ENCODE peak calls at places on chromosome 7, in four cellular contexts. P is fibroblast of lung, X is H9, Z is GM12878. V is an unnamed sample.

GRCh38 chr7:101934618-101935017 is 117.2 kb downstream of the CUX1 start:
- DNase-seq in Z (no peak), P (no peak), X (no peak), V (no peak)

GRCh38 chr7:159056722-159057121 is 87.9 kb downstream of the VIPR2 start:
- DNase-seq in P (no peak), X (no peak), Z (no peak), V (no peak)

GRCh38 chr7:70189776-70190175 is 591.5 kb downstream of the AUTS2 start:
- DNase-seq in P (peak), X (no peak), Z (no peak), V (peak)

GRCh38 chr7:20095862-20096261 is 121.3 kb downstream of the MACC1 start:
- DNase-seq in X (no peak), Z (no peak), P (no peak), V (no peak)

GRCh38 chr7:73613954-73614735 is 10.2 kb downstream of the MLXIPL start:
- DNase-seq in P (peak), Z (no peak), X (no peak), V (peak)

GRCh38 chr7:143487566-143487965 is 9.9 kb downstream of the TAS2R41 start:
- DNase-seq in Z (no peak), X (no peak), P (peak), V (no peak)

GRCh38 chr7:36862685-36863375 is 138.5 kb upstream of the AOAH start:
- DNase-seq in X (no peak), Z (no peak), P (peak), V (no peak)

GRCh38 chr7:156380261-156380660 is 260.3 kb upstream of the RNF32 start:
- DNase-seq in P (no peak), X (no peak), Z (no peak), V (no peak)

GRCh38 chr7:73900286-73900685 is 39.3 kb downstream of the TMEM270 start:
- DNase-seq in Z (no peak), P (peak), X (peak), V (peak)

GRCh38 chr7:140213684-140214074 is 36.9 kb upstream of the KDM7A start:
- DNase-seq in Z (peak), P (peak), X (no peak), V (no peak)

GRCh38 chr7:52504546-52504945 is 530.9 kb upstream of the POM121L12 start:
- DNase-seq in Z (no peak), P (peak), X (no peak), V (no peak)

GRCh38 chr7:7654964-7655363 is 14.4 kb downstream of the UMAD1 start:
- DNase-seq in Z (no peak), P (no peak), X (no peak), V (no peak)

GRCh38 chr7:155530601-155531000 is 15.8 kb downstream of the CNPY1 start:
- DNase-seq in Z (no peak), X (no peak), P (no peak), V (no peak)

GRCh38 chr7:155744931-155745683 is 67.2 kb downstream of the SHH start:
- DNase-seq in X (no peak), Z (no peak), P (no peak), V (no peak)

GRCh38 chr7:140726304-140726703 is 29.8 kb downstream of the NDUFB2 start:
- DNase-seq in Z (no peak), P (peak), X (no peak), V (peak)

GRCh38 chr7:117946201-117946633 is 73.0 kb upstream of the CTTNBP2 start:
- DNase-seq in X (peak), P (peak), Z (no peak), V (no peak)

GRCh38 chr7:3955751-3956696 is 655.0 kb downstream of the SDK1 start:
- DNase-seq in P (peak), X (no peak), Z (peak), V (no peak)

GRCh38 chr7:151853896-151854807 is 22.8 kb downstream of the PRKAG2 start:
- DNase-seq in Z (no peak), X (no peak), P (no peak), V (peak)

GRCh38 chr7:74355091-74355490 is 65.9 kb downstream of the CLIP2 start:
- DNase-seq in X (no peak), Z (no peak), P (peak), V (peak)

GRCh38 chr7:134368851-134369533 is 52.3 kb upstream of the SLC35B4 start:
- DNase-seq in P (peak), X (no peak), Z (no peak), V (no peak)

GRCh38 chr7:106858618-106859532 is 6.2 kb upstream of the PIK3CG start:
- DNase-seq in X (no peak), P (no peak), Z (no peak), V (no peak)

GRCh38 chr7:84647797-84648762 is 453.5 kb upstream of the SEMA3A start:
- DNase-seq in Z (no peak), X (no peak), P (peak), V (peak)

GRCh38 chr7:150450491-150450992 is at the start of gene GIMAP8:
- DNase-seq in X (no peak), Z (no peak), P (no peak), V (no peak)

GRCh38 chr7:94761451-94761850 is 105.5 kb upstream of the SGCE start:
- DNase-seq in P (no peak), X (no peak), Z (no peak), V (no peak)

GRCh38 chr7:2527505-2528464 is 8.2 kb downstream of the LFNG start:
- DNase-seq in P (peak), Z (no peak), X (no peak), V (peak)

DNA sequence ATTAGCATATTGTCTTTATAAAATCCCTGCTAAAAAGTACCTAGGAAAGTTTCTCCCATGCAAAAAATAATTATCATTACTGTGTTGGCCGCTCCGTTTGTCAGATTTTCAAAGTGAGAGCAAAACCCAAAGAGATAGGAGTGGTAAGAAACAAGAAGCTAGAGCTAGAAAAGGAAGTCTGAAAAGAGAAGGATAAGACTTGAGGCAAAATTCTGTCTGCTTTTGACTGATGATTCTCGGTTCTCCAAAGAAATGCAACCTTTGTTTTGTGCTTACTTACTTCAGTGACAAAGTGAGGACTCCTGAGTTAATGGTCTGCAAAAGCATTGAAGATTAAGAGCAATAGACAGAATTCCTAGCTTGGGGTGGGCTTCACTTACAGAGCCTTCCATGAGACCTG is 33.3 kb upstream of the CAPZA2 start:
- DNase-seq in P (no peak), Z (no peak), X (no peak), V (no peak)
- H2AFZ ChIP-seq in P (no peak), Z (no peak), X (no peak), V (peak)

GRCh38 chr7:112788778-112789343 is 1.3 kb downstream of the TMEM168 start:
- DNase-seq in P (no peak), Z (no peak), X (no peak), V (no peak)
- H2AFZ ChIP-seq in P (no peak), Z (no peak), X (no peak), V (peak)

DNA sequence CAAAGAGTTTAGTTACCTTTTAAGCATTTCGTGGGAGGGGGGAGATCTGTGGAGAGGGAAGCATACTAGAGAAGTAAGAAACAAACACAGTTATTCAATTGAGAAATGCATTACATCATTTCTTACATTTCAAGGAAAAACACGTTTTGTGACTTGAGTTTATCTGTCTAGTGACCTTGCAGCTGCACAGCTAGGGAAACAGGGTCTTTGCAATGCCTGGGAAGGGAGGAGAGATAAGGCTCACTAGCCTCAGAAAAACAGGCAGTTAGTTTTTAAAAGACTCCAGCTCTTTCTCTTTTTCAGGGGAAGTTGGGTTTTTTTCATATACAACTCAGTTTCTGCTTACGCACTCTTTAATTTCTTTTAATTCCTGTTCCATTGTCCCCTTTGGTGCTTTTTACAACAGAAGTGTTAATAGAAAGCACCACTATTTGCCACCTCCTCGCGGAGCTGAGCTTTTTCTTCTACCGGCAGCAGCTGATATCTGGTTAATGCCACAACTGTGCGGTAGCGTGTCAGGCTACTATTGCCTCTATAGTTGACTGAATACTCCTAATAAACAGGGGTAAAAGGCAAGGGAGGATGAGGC is 5.6 kb downstream of the CYP3A43 start:
- DNase-seq in X (no peak), P (no peak), Z (no peak), V (no peak)
- H2AFZ ChIP-seq in X (no peak), P (no peak), Z (no peak), V (no peak)

GRCh38 chr7:13850185-13850752 is 139.2 kb downstream of the ETV1 start:
- DNase-seq in X (no peak), P (peak), Z (peak), V (peak)

GRCh38 chr7:13848576-13849527 is 140.6 kb downstream of the ETV1 start:
- DNase-seq in Z (no peak), X (no peak), P (no peak), V (peak)

GRCh38 chr7:13849528-13849892 is 140.0 kb downstream of the ETV1 start:
- DNase-seq in X (no peak), Z (no peak), P (peak), V (no peak)

GRCh38 chr7:13852281-13852968 is 137.0 kb downstream of the ETV1 start:
- DNase-seq in X (no peak), Z (no peak), P (peak), V (no peak)

DNA sequence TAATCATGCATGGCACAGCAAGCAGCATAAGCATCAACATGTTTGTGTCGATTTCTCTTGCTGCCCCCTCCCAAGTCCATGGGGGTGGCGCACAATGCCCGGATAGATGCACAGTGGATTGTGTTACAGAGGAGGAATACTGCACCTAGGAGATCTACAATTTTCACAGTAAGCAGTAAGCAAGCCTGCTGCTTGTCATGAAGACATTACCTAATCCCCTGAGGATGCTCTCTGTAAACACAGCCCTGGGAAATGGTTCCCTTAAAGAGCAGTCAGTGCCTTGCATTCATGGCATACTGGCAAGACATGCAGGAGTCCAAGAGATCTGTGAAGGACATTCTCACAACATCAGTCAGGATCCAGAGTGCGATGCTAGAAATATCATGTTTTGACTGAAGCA is 137.7 kb downstream of the ETV1 start:
- DNase-seq in X (no peak), Z (no peak), P (peak), V (no peak)
- H2AFZ ChIP-seq in X (no peak), Z (no peak), P (no peak), V (no peak)

DNA sequence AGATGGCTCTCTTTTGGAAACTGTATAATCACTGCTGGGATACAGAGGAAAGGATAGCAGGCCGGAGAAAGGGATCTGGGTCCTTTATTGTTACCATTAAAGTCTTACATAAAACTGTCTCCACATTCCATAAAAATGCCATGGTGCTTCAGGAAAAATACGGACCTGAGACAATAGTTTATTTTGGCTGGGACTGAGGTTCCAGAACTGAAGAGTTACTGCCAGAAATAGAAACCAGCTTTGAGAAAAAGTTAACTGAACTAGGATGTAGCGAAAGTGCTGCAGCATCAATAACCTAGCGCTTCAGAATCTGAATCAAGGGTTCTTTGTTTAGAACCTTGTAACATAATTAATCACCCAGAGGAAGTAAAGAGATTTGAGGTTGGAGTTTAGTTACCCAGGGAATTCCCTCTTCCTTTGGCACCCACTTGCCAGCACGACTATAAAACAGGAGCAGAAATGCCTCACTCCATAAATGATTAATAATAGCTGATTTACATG is 38.0 kb downstream of the MEOX2 start:
- DNase-seq in Z (no peak), X (no peak), P (peak), V (no peak)
- H2AFZ ChIP-seq in Z (no peak), X (no peak), P (peak), V (peak)

DNA sequence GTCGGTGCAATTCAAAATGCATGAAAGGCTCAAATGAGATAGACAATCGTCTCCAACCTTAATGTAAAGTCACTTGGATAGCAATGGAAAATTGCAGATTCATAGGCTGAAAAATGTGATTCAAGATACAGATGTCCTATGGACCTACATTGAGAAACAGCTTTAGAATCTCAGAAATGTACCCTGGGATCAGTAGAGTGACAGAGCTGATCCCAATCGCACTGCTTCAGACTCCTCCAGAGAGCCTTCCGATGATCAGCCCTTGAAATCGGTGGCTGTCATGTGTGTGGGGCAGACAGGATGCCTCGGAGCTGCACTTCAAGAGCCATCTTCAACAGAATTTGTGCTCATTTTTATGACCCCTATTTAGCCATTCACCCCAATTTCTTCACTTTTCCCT is 240.1 kb upstream of the GRB10 start:
- DNase-seq in X (no peak), Z (no peak), P (no peak), V (no peak)
- H2AFZ ChIP-seq in X (no peak), Z (no peak), P (no peak), V (no peak)

GRCh38 chr7:890868-891267 is 14.5 kb downstream of the GET4 start:
- DNase-seq in Z (no peak), X (no peak), P (no peak), V (no peak)

GRCh38 chr7:887488-887820 is 11.1 kb downstream of the GET4 start:
- DNase-seq in P (no peak), Z (no peak), X (no peak), V (no peak)

GRCh38 chr7:888081-889024 is 12.0 kb downstream of the GET4 start:
- DNase-seq in X (no peak), Z (no peak), P (no peak), V (no peak)

GRCh38 chr7:889391-889790 is 13.0 kb downstream of the GET4 start:
- DNase-seq in X (no peak), Z (no peak), P (no peak), V (no peak)

GRCh38 chr7:889025-889390 is 12.7 kb downstream of the GET4 start:
- DNase-seq in X (no peak), Z (no peak), P (no peak), V (no peak)
- H2AFZ ChIP-seq in X (no peak), Z (no peak), P (no peak), V (no peak)

DNA sequence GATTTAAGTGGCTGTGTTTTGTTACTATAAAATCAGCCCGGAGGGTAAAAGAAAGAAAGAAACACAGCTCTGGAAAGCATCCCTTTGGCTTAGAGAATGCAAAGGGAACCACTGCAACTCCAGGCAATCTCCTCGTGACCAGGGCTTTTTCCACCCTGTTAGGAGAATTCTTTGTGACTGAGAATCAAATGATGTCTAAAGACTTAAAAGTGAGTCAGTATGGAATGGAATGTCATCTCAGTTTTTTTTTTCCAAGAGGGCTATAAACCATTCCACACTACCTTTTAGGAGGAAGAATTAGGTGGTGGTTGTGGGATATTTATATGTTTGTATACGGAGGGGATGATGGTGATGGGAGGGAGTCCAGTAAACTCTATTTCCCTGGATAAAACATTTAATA is 334.7 kb downstream of the SUGCT start:
- DNase-seq in Z (no peak), P (peak), X (no peak), V (no peak)
- H2AFZ ChIP-seq in Z (no peak), P (no peak), X (no peak), V (peak)